ENCODE peak calls at places on chromosomes 12 and 14, in eight cellular contexts. One of them, this sample, is unnamed.

GRCh38 chr14:68978550-68978911 is 571 bp downstream of the ACTN1 start:
- DNase-seq in transverse colon: peak; percentile 66
- DNase-seq in SK-N-SH: peak; percentile 79
- DNase-seq in endothelial cell of umbilical vein: peak; percentile 33
- DNase-seq in esophagus muscularis mucosa: no peak
- DNase-seq in upper lobe of left lung: peak; percentile 95
- DNase-seq in H1: peak; percentile 88
- DNase-seq in HCT116: no peak
- DNase-seq in this sample: peak; percentile 88

GRCh38 chr12:127401536-127401935 is 865.4 kb upstream of the TMEM132C start:
- DNase-seq in H1: no peak
- DNase-seq in endothelial cell of umbilical vein: no peak
- DNase-seq in esophagus muscularis mucosa: peak; percentile 37
- DNase-seq in transverse colon: no peak
- DNase-seq in SK-N-SH: no peak
- DNase-seq in upper lobe of left lung: no peak
- DNase-seq in HCT116: no peak
- DNase-seq in this sample: no peak

GRCh38 chr12:64066776-64067175 is 155.3 kb downstream of the KICS2 start:
- DNase-seq in esophagus muscularis mucosa: no peak
- DNase-seq in endothelial cell of umbilical vein: peak; percentile 42
- DNase-seq in H1: no peak
- DNase-seq in upper lobe of left lung: no peak
- DNase-seq in HCT116: no peak
- DNase-seq in transverse colon: no peak
- DNase-seq in SK-N-SH: no peak
- DNase-seq in this sample: no peak

GRCh38 chr14:66507181-66507721 is 696 bp upstream of the GPHN start:
- DNase-seq in upper lobe of left lung: no peak
- DNase-seq in esophagus muscularis mucosa: peak; percentile 92
- DNase-seq in H1: no peak
- DNase-seq in transverse colon: no peak
- DNase-seq in HCT116: peak; percentile 34
- DNase-seq in SK-N-SH: no peak
- DNase-seq in endothelial cell of umbilical vein: no peak
- DNase-seq in this sample: no peak

GRCh38 chr12:12612403-12612802 is 727 bp downstream of the CREBL2 start:
- DNase-seq in esophagus muscularis mucosa: no peak
- DNase-seq in H1: no peak
- DNase-seq in upper lobe of left lung: no peak
- DNase-seq in HCT116: no peak
- DNase-seq in transverse colon: no peak
- DNase-seq in endothelial cell of umbilical vein: peak; percentile 65
- DNase-seq in SK-N-SH: peak; percentile 60
- DNase-seq in this sample: no peak

GRCh38 chr12:46342562-46343033 is 30.0 kb downstream of the SLC38A2 start:
- DNase-seq in SK-N-SH: no peak
- DNase-seq in H1: peak; percentile 59
- DNase-seq in upper lobe of left lung: no peak
- DNase-seq in HCT116: peak; percentile 56
- DNase-seq in transverse colon: peak; percentile 15
- DNase-seq in esophagus muscularis mucosa: no peak
- DNase-seq in endothelial cell of umbilical vein: peak; percentile 66
- DNase-seq in this sample: no peak

GRCh38 chr12:51082561-51083139 is 746 bp downstream of the CSRNP2 start:
- DNase-seq in upper lobe of left lung: no peak
- DNase-seq in endothelial cell of umbilical vein: peak; percentile 60
- DNase-seq in H1: no peak
- DNase-seq in HCT116: no peak
- DNase-seq in SK-N-SH: no peak
- DNase-seq in transverse colon: peak; percentile 22
- DNase-seq in esophagus muscularis mucosa: no peak
- DNase-seq in this sample: no peak

GRCh38 chr14:69665596-69665995 is 54.2 kb downstream of the SUSD6 start:
- DNase-seq in transverse colon: no peak
- DNase-seq in H1: no peak
- DNase-seq in SK-N-SH: no peak
- DNase-seq in endothelial cell of umbilical vein: no peak
- DNase-seq in upper lobe of left lung: no peak
- DNase-seq in HCT116: no peak
- DNase-seq in esophagus muscularis mucosa: no peak
- DNase-seq in this sample: no peak

GRCh38 chr12:47938093-47938492 is 25.3 kb upstream of the TMEM106C start:
- DNase-seq in H1: no peak
- DNase-seq in SK-N-SH: no peak
- DNase-seq in transverse colon: no peak
- DNase-seq in endothelial cell of umbilical vein: no peak
- DNase-seq in upper lobe of left lung: no peak
- DNase-seq in esophagus muscularis mucosa: no peak
- DNase-seq in HCT116: no peak
- DNase-seq in this sample: no peak

GRCh38 chr12:83017001-83017400 is 330.3 kb downstream of the TMTC2 start:
- DNase-seq in upper lobe of left lung: no peak
- DNase-seq in SK-N-SH: no peak
- DNase-seq in H1: no peak
- DNase-seq in endothelial cell of umbilical vein: no peak
- DNase-seq in transverse colon: no peak
- DNase-seq in HCT116: peak; percentile 13
- DNase-seq in esophagus muscularis mucosa: no peak
- DNase-seq in this sample: no peak

GRCh38 chr14:37417833-37418232 is 177.2 kb downstream of the FOXA1 start:
- DNase-seq in upper lobe of left lung: no peak
- DNase-seq in endothelial cell of umbilical vein: no peak
- DNase-seq in HCT116: no peak
- DNase-seq in SK-N-SH: no peak
- DNase-seq in esophagus muscularis mucosa: no peak
- DNase-seq in H1: no peak
- DNase-seq in transverse colon: no peak
- DNase-seq in this sample: no peak

GRCh38 chr14:37417151-37417550 is 177.9 kb downstream of the FOXA1 start:
- DNase-seq in endothelial cell of umbilical vein: no peak
- DNase-seq in esophagus muscularis mucosa: no peak
- DNase-seq in upper lobe of left lung: no peak
- DNase-seq in HCT116: no peak
- DNase-seq in SK-N-SH: no peak
- DNase-seq in H1: no peak
- DNase-seq in transverse colon: no peak
- DNase-seq in this sample: no peak

GRCh38 chr14:37420622-37421021 is 174.4 kb downstream of the FOXA1 start:
- DNase-seq in SK-N-SH: no peak
- DNase-seq in HCT116: no peak
- DNase-seq in esophagus muscularis mucosa: no peak
- DNase-seq in endothelial cell of umbilical vein: no peak
- DNase-seq in H1: no peak
- DNase-seq in transverse colon: no peak
- DNase-seq in upper lobe of left lung: no peak
- DNase-seq in this sample: no peak

GRCh38 chr14:37422319-37422718 is 172.7 kb downstream of the FOXA1 start:
- DNase-seq in transverse colon: no peak
- DNase-seq in esophagus muscularis mucosa: no peak
- DNase-seq in endothelial cell of umbilical vein: no peak
- DNase-seq in SK-N-SH: no peak
- DNase-seq in H1: no peak
- DNase-seq in HCT116: no peak
- DNase-seq in upper lobe of left lung: no peak
- DNase-seq in this sample: no peak

DNA sequence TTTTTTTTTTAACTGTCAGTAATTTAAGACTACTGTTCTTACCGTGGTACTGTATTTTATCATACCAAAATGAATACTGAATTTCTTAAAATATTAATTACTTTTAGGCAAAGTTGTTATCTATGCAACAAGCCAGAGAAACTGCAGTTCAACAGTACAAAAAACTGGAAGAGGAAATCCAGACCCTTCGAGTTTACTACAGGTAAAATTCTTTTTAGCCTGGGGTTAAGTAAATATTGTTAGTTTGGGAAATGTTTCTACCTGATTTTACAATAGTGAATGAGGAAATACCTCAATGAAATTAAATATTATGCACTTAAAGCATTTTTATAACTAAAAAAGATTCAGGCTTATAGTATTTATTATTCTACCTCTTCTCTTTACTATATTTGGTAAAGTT is 172.3 kb downstream of the FOXA1 start:
- DNase-seq in upper lobe of left lung: no peak
- DNase-seq in SK-N-SH: no peak
- DNase-seq in transverse colon: no peak
- DNase-seq in esophagus muscularis mucosa: no peak
- DNase-seq in endothelial cell of umbilical vein: no peak
- DNase-seq in HCT116: no peak
- DNase-seq in H1: no peak
- DNase-seq in this sample: no peak
- H3K9me3 ChIP-seq in upper lobe of left lung: no peaks in the 10 kb centered on the region
- H3K9me3 ChIP-seq in SK-N-SH: no peaks in the 10 kb centered on the region
- H3K9me3 ChIP-seq in transverse colon: no peaks in the 10 kb centered on the region
- H3K9me3 ChIP-seq in esophagus muscularis mucosa: no peaks in the 10 kb centered on the region
- H3K9me3 ChIP-seq in endothelial cell of umbilical vein: no peaks in the 10 kb centered on the region
- H3K9me3 ChIP-seq in HCT116: no peaks in the 10 kb centered on the region
- H3K9me3 ChIP-seq in H1: no peaks in the 10 kb centered on the region
- H3K9me3 ChIP-seq in this sample: no peaks in the 10 kb centered on the region

GRCh38 chr12:630656-631632 is 32.3 kb downstream of the NINJ2 start:
- DNase-seq in endothelial cell of umbilical vein: peak; percentile 28
- DNase-seq in transverse colon: peak; percentile 84
- DNase-seq in esophagus muscularis mucosa: no peak
- DNase-seq in HCT116: no peak
- DNase-seq in SK-N-SH: no peak
- DNase-seq in upper lobe of left lung: peak; percentile 93
- DNase-seq in H1: peak; percentile 69
- DNase-seq in this sample: peak; percentile 76

GRCh38 chr12:627863-628805 is 35.1 kb downstream of the NINJ2 start:
- DNase-seq in upper lobe of left lung: no peak
- DNase-seq in HCT116: no peak
- DNase-seq in endothelial cell of umbilical vein: no peak
- DNase-seq in esophagus muscularis mucosa: no peak
- DNase-seq in H1: no peak
- DNase-seq in SK-N-SH: no peak
- DNase-seq in transverse colon: no peak
- DNase-seq in this sample: no peak

GRCh38 chr12:633731-634130 is 29.5 kb downstream of the NINJ2 start:
- DNase-seq in transverse colon: no peak
- DNase-seq in HCT116: no peak
- DNase-seq in SK-N-SH: no peak
- DNase-seq in H1: no peak
- DNase-seq in upper lobe of left lung: no peak
- DNase-seq in esophagus muscularis mucosa: no peak
- DNase-seq in endothelial cell of umbilical vein: no peak
- DNase-seq in this sample: no peak

GRCh38 chr12:636632-637031 is 26.6 kb downstream of the NINJ2 start:
- DNase-seq in esophagus muscularis mucosa: no peak
- DNase-seq in upper lobe of left lung: no peak
- DNase-seq in endothelial cell of umbilical vein: no peak
- DNase-seq in transverse colon: no peak
- DNase-seq in SK-N-SH: no peak
- DNase-seq in HCT116: no peak
- DNase-seq in H1: no peak
- DNase-seq in this sample: no peak

DNA sequence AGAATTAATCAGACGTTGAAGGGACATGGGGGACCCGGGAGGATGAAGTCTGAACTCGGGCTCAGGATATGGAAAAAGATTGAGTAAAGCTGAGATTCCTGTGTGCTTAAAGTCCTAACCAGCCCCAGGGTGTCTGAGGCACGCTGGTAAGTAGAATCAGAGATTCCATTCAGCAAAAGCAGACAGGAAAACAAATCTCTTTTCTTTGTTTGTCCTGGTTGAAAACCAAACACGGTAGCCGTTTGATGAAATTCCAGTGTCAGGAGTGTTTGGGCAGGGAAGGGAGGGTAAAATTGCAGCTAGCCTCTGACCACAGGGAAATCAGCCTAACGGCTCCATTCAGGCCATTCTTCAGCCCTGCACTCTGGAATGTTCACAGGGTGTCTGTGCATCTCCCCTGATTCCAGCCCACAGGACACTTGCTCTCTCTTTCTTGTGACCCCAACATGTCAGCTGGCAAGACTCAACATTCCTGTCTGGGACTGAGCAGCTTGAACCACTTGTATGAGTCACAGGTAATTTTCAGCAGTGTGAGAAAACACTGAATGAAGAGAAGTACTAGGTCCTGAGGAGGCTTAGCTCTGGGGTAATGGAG is 31.0 kb downstream of the NINJ2 start:
- DNase-seq in endothelial cell of umbilical vein: peak; percentile 91
- DNase-seq in transverse colon: no peak
- DNase-seq in H1: no peak
- DNase-seq in SK-N-SH: no peak
- DNase-seq in esophagus muscularis mucosa: no peak
- DNase-seq in upper lobe of left lung: no peak
- DNase-seq in HCT116: no peak
- DNase-seq in this sample: no peak
- TF ChIP-seq POLR2AphosphoS5 in endothelial cell of umbilical vein: peak; percentile 35
- TF ChIP-seq POLR2AphosphoS5 in transverse colon: no peak
- TF ChIP-seq POLR2AphosphoS5 in H1: no peak
- TF ChIP-seq POLR2AphosphoS5 in SK-N-SH: peak; percentile 24
- TF ChIP-seq POLR2AphosphoS5 in esophagus muscularis mucosa: peak; percentile 12
- TF ChIP-seq POLR2AphosphoS5 in upper lobe of left lung: no peak
- TF ChIP-seq POLR2AphosphoS5 in HCT116: no peak
- TF ChIP-seq POLR2AphosphoS5 in this sample: no peak

GRCh38 chr12:118645219-118645618 is 268.9 kb downstream of the SUDS3 start:
- DNase-seq in H1: peak; percentile 77
- DNase-seq in upper lobe of left lung: no peak
- DNase-seq in endothelial cell of umbilical vein: no peak
- DNase-seq in HCT116: no peak
- DNase-seq in esophagus muscularis mucosa: no peak
- DNase-seq in SK-N-SH: no peak
- DNase-seq in transverse colon: no peak
- DNase-seq in this sample: no peak

GRCh38 chr12:118650586-118650960 is 274.2 kb downstream of the SUDS3 start:
- DNase-seq in H1: no peak
- DNase-seq in esophagus muscularis mucosa: no peak
- DNase-seq in transverse colon: no peak
- DNase-seq in SK-N-SH: no peak
- DNase-seq in endothelial cell of umbilical vein: no peak
- DNase-seq in upper lobe of left lung: no peak
- DNase-seq in HCT116: no peak
- DNase-seq in this sample: no peak

GRCh38 chr12:118655588-118655987 is 279.2 kb downstream of the SUDS3 start:
- DNase-seq in esophagus muscularis mucosa: no peak
- DNase-seq in SK-N-SH: no peak
- DNase-seq in H1: no peak
- DNase-seq in upper lobe of left lung: no peak
- DNase-seq in endothelial cell of umbilical vein: no peak
- DNase-seq in HCT116: no peak
- DNase-seq in transverse colon: no peak
- DNase-seq in this sample: no peak

GRCh38 chr12:118651487-118651886 is 275.1 kb downstream of the SUDS3 start:
- DNase-seq in H1: no peak
- DNase-seq in SK-N-SH: no peak
- DNase-seq in upper lobe of left lung: no peak
- DNase-seq in HCT116: no peak
- DNase-seq in endothelial cell of umbilical vein: no peak
- DNase-seq in transverse colon: no peak
- DNase-seq in esophagus muscularis mucosa: no peak
- DNase-seq in this sample: no peak

GRCh38 chr12:118649765-118650585 is 273.6 kb downstream of the SUDS3 start:
- DNase-seq in upper lobe of left lung: no peak
- DNase-seq in transverse colon: no peak
- DNase-seq in HCT116: no peak
- DNase-seq in esophagus muscularis mucosa: no peak
- DNase-seq in H1: no peak
- DNase-seq in SK-N-SH: no peak
- DNase-seq in endothelial cell of umbilical vein: no peak
- DNase-seq in this sample: no peak
- TF ChIP-seq CTCF in upper lobe of left lung: no peak
- TF ChIP-seq CTCF in transverse colon: no peak
- TF ChIP-seq CTCF in HCT116: no peak
- TF ChIP-seq CTCF in esophagus muscularis mucosa: no peak
- TF ChIP-seq CTCF in H1: no peak
- TF ChIP-seq CTCF in SK-N-SH: no peak
- TF ChIP-seq CTCF in endothelial cell of umbilical vein: no peak
- TF ChIP-seq CTCF in this sample: no peak

GRCh38 chr14:23486116-23486515 is 16.6 kb downstream of the NGDN start:
- DNase-seq in H1: no peak
- DNase-seq in esophagus muscularis mucosa: no peak
- DNase-seq in upper lobe of left lung: no peak
- DNase-seq in HCT116: no peak
- DNase-seq in SK-N-SH: no peak
- DNase-seq in endothelial cell of umbilical vein: no peak
- DNase-seq in transverse colon: no peak
- DNase-seq in this sample: no peak
- H3K9me3 ChIP-seq in H1: no peaks in the 10 kb centered on the region
- H3K9me3 ChIP-seq in esophagus muscularis mucosa: no peaks in the 10 kb centered on the region
- H3K9me3 ChIP-seq in upper lobe of left lung: no peaks in the 10 kb centered on the region
- H3K9me3 ChIP-seq in HCT116: no peaks in the 10 kb centered on the region
- H3K9me3 ChIP-seq in SK-N-SH: no peaks in the 10 kb centered on the region
- H3K9me3 ChIP-seq in endothelial cell of umbilical vein: no peaks in the 10 kb centered on the region
- H3K9me3 ChIP-seq in transverse colon: no peaks in the 10 kb centered on the region
- H3K9me3 ChIP-seq in this sample: no peaks in the 10 kb centered on the region